ENCODE peak calls at places on chromosomes 2 and 18, in nine cellular contexts. F, P, R, O, B, Y, T, S and I are unnamed samples.

GRCh38 chr2:28896906-28897305 is 2.4 kb downstream of the WDR43 start:
- DNase-seq in B (peak), R (no peak), T (no peak), S (peak), F (peak), O (no peak), Y (peak), P (no peak), I (no peak)

GRCh38 chr2:72971036-72971435 is 53.7 kb downstream of the EMX1 start:
- DNase-seq in P (no peak), B (no peak), Y (no peak), R (no peak), O (no peak), S (no peak), T (no peak), F (no peak), I (no peak)

GRCh38 chr2:84496386-84496785 is 19.9 kb upstream of the DNAH6 start:
- DNase-seq in Y (no peak), O (no peak), T (no peak), R (no peak), S (no peak), B (no peak), F (no peak), P (no peak), I (no peak)

GRCh38 chr2:68291317-68291716 is 28.4 kb downstream of the CNRIP1 start:
- DNase-seq in T (no peak), R (no peak), O (no peak), B (no peak), Y (no peak), P (no peak), F (no peak), S (no peak), I (no peak)

GRCh38 chr2:238658820-238659219 is 189.1 kb upstream of the TWIST2 start:
- DNase-seq in T (no peak), B (no peak), F (no peak), S (no peak), R (no peak), Y (no peak), O (no peak), P (no peak), I (no peak)

GRCh38 chr2:19362094-19362649 is 3.7 kb upstream of the OSR1 start:
- DNase-seq in T (no peak), F (peak), Y (peak), P (peak), R (no peak), S (peak), B (peak), O (no peak), I (no peak)

GRCh38 chr2:239603411-239604356 is 202.9 kb upstream of the HDAC4 start:
- DNase-seq in B (no peak), Y (no peak), P (no peak), S (no peak), T (peak), F (no peak), R (no peak), O (no peak), I (no peak)

GRCh38 chr2:24917086-24917485 is 3.0 kb downstream of the ADCY3 start:
- DNase-seq in P (no peak), O (no peak), R (no peak), T (no peak), F (no peak), S (peak), Y (no peak), B (peak), I (peak)

GRCh38 chr2:136025057-136025973 is 39.9 kb upstream of the DARS1 start:
- DNase-seq in Y (peak), B (peak), F (peak), T (peak), O (peak), P (peak), S (no peak), R (no peak), I (peak)

GRCh38 chr18:45478889-45479288 is 136.4 kb upstream of the SLC14A2 start:
- DNase-seq in P (no peak), T (no peak), Y (no peak), B (no peak), O (no peak), S (no peak), F (peak), R (no peak), I (no peak)

GRCh38 chr2:47070920-47071824 is 83.9 kb downstream of the STPG4 start:
- DNase-seq in P (no peak), S (peak), T (peak), R (peak), Y (peak), O (peak), F (no peak), B (peak), I (peak)

GRCh38 chr2:68537872-68538271 is 70.5 kb downstream of the APLF start:
- DNase-seq in P (no peak), F (no peak), B (peak), Y (peak), T (no peak), R (no peak), S (peak), O (no peak), I (no peak)

GRCh38 chr2:63614448-63614968 is 25.7 kb downstream of the MDH1 start:
- DNase-seq in S (peak), B (no peak), F (no peak), O (peak), T (no peak), Y (peak), P (no peak), R (no peak), I (no peak)

GRCh38 chr18:35695803-35696202 is 114.3 kb downstream of the GALNT1 start:
- DNase-seq in T (no peak), S (no peak), Y (no peak), F (peak), O (no peak), B (no peak), R (no peak), P (no peak), I (no peak)

GRCh38 chr2:120312076-120312475 is 33.9 kb upstream of the INHBB start:
- DNase-seq in Y (no peak), T (no peak), F (no peak), P (no peak), S (no peak), O (no peak), B (no peak), R (no peak), I (no peak)

GRCh38 chr2:147348886-147349285 is 495.9 kb upstream of the ACVR2A start:
- DNase-seq in P (no peak), T (no peak), F (no peak), S (no peak), Y (no peak), B (no peak), R (no peak), O (no peak), I (no peak)

GRCh38 chr2:105576440-105577241 is 168.1 kb upstream of the NCK2 start:
- DNase-seq in P (peak), R (no peak), S (peak), F (peak), Y (peak), B (peak), T (no peak), O (no peak), I (peak)

GRCh38 chr2:66170681-66171234 is 264.2 kb upstream of the MEIS1 start:
- DNase-seq in B (no peak), Y (peak), T (no peak), R (no peak), F (no peak), S (no peak), O (no peak), P (no peak), I (peak)

GRCh38 chr2:19899853-19900525 is 1.8 kb downstream of the TTC32 start:
- DNase-seq in O (no peak), Y (no peak), T (no peak), S (peak), F (peak), B (peak), P (no peak), R (no peak), I (no peak)

GRCh38 chr2:81324046-81324445 is 1019.5 kb upstream of the LRRTM1 start:
- DNase-seq in P (no peak), F (no peak), O (no peak), Y (no peak), T (no peak), S (no peak), B (no peak), R (no peak), I (peak)

GRCh38 chr2:70687461-70687795 is 80.6 kb downstream of the ADD2 start:
- DNase-seq in F (no peak), T (no peak), P (no peak), B (no peak), R (no peak), O (no peak), S (no peak), Y (no peak), I (no peak)

GRCh38 chr2:222440670-222441422 is 16.5 kb downstream of the SGPP2 start:
- DNase-seq in P (no peak), S (peak), O (peak), F (peak), B (peak), R (no peak), Y (peak), T (no peak), I (no peak)

GRCh38 chr2:234422242-234422641 is 74.6 kb downstream of the ARL4C start:
- DNase-seq in S (peak), B (peak), R (no peak), T (no peak), O (peak), P (no peak), Y (peak), F (peak), I (no peak)

GRCh38 chr2:27282892-27283291 is 663 bp downstream of the TRIM54 start:
- DNase-seq in T (no peak), B (no peak), Y (no peak), R (no peak), P (no peak), F (no peak), O (no peak), S (no peak), I (no peak)

GRCh38 chr2:191691898-191692297 is 14.0 kb downstream of the NABP1 start:
- DNase-seq in Y (no peak), P (no peak), F (no peak), O (no peak), B (no peak), S (peak), T (no peak), R (no peak), I (no peak)

GRCh38 chr2:175167076-175167791 is 769 bp downstream of the ATF2 start:
- DNase-seq in Y (no peak), P (peak), S (peak), R (peak), T (peak), O (no peak), B (peak), F (no peak), I (peak)

GRCh38 chr2:157262248-157262647 is 4.7 kb downstream of the GALNT5 start:
- DNase-seq in O (no peak), S (no peak), Y (no peak), F (no peak), B (no peak), T (no peak), R (no peak), P (no peak), I (no peak)

GRCh38 chr2:70247364-70248144 is 874 bp downstream of the TIA1 start:
- DNase-seq in P (no peak), F (peak), R (no peak), O (no peak), T (no peak), Y (peak), B (peak), S (peak), I (peak)

GRCh38 chr18:55833543-55833942 is 245.6 kb upstream of the TCF4 start:
- DNase-seq in R (no peak), B (peak), F (no peak), T (no peak), S (peak), P (no peak), Y (peak), O (peak), I (no peak)

GRCh38 chr18:79682896-79683625 is 3.5 kb downstream of the CTDP1 start:
- DNase-seq in F (no peak), T (no peak), Y (no peak), P (no peak), S (no peak), R (no peak), O (no peak), B (no peak), I (no peak)

GRCh38 chr2:7118606-7119503 is 201.6 kb downstream of the RNF144A start:
- DNase-seq in B (peak), R (no peak), Y (peak), T (no peak), S (peak), P (peak), O (no peak), F (no peak), I (peak)

GRCh38 chr18:51032193-51032592 is 2.2 kb downstream of the SMAD4 start:
- DNase-seq in F (no peak), P (no peak), Y (no peak), B (peak), O (no peak), R (no peak), T (no peak), S (peak), I (no peak)
- H3K4me3 ChIP-seq in F (no peak), P (peak), Y (no peak), B (peak), O (peak), R (peak), T (peak), S (peak), I (peak)

GRCh38 chr2:173049732-173050314 is 25.8 kb upstream of the MAP3K20 start:
- DNase-seq in P (no peak), F (no peak), Y (no peak), B (no peak), R (no peak), T (no peak), S (no peak), O (no peak), I (no peak)

GRCh38 chr2:173048530-173048900 is 27.1 kb upstream of the MAP3K20 start:
- DNase-seq in P (no peak), S (no peak), T (no peak), B (no peak), F (peak), Y (no peak), R (no peak), O (no peak), I (no peak)

GRCh38 chr2:173051463-173051862 is 24.2 kb upstream of the MAP3K20 start:
- DNase-seq in S (no peak), R (no peak), F (no peak), B (no peak), Y (no peak), O (no peak), T (no peak), P (no peak), I (no peak)

GRCh38 chr2:173050684-173051083 is 25.0 kb upstream of the MAP3K20 start:
- DNase-seq in O (no peak), Y (no peak), F (no peak), R (no peak), T (no peak), P (no peak), S (no peak), B (no peak), I (no peak)

GRCh38 chr2:173048901-173049661 is 26.6 kb upstream of the MAP3K20 start:
- DNase-seq in R (no peak), F (peak), Y (peak), O (peak), S (peak), T (no peak), B (peak), P (no peak), I (peak)
- H3K4me3 ChIP-seq in R (no peak), F (no peak), Y (no peak), O (no peak), S (peak), T (no peak), B (peak), P (no peak), I (no peak)

DNA sequence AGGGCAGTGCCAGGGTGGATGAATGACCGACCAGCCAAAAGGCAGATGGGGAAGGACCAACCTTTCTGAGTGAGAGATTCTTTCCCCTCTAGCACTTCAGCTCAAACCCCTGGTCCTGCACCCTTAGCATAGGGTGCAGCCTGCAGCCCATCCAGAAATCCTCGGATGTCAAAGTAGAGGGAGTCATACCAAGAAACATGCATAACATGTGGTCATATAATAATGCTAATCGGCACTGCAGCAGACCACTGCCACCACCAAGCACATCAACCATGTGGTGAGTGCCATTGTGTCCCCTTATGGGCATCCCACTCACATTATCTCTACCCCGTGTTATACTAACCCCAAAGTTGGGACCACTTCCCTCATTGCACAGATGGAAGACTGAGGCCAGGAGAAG is 17.7 kb downstream of the ATOH8 start:
- DNase-seq in Y (no peak), R (no peak), T (no peak), P (no peak), O (no peak), F (no peak), S (peak), B (no peak), I (no peak)
- H3K4me3 ChIP-seq in Y (no peak), R (peak), T (peak), P (no peak), O (no peak), F (peak), S (no peak), B (peak), I (no peak)

GRCh38 chr2:74499269-74499939 is at the start of gene LBX2:
- DNase-seq in T (peak), O (no peak), F (peak), P (peak), B (peak), S (peak), Y (no peak), R (no peak), I (no peak)

GRCh38 chr2:74496997-74497776 is 2.2 kb downstream of the LBX2 start:
- DNase-seq in P (no peak), F (no peak), O (no peak), R (no peak), T (peak), Y (no peak), B (no peak), S (no peak), I (no peak)

GRCh38 chr2:74499940-74500577 is 656 bp upstream of the LBX2 start:
- DNase-seq in R (peak), F (no peak), T (peak), B (no peak), S (no peak), P (peak), O (no peak), Y (no peak), I (no peak)

GRCh38 chr2:74498500-74499268 is 719 bp downstream of the LBX2 start:
- DNase-seq in S (peak), T (peak), F (peak), O (no peak), B (peak), P (peak), Y (no peak), R (peak), I (peak)

GRCh38 chr2:74497777-74498499 is 1.5 kb downstream of the LBX2 start:
- DNase-seq in F (peak), Y (no peak), S (peak), R (peak), P (peak), O (no peak), T (peak), B (no peak), I (peak)
- H3K4me3 ChIP-seq in F (peak), Y (no peak), S (peak), R (peak), P (no peak), O (peak), T (peak), B (peak), I (peak)

GRCh38 chr2:16508061-16508851 is 157.4 kb downstream of the CYRIA start:
- DNase-seq in O (no peak), Y (no peak), S (peak), R (no peak), P (peak), B (no peak), F (peak), T (peak), I (peak)
- H3K4me3 ChIP-seq in O (no peak), Y (no peak), S (peak), R (peak), P (peak), B (peak), F (no peak), T (peak), I (no peak)

GRCh38 chr2:36361396-36361795 is 5.8 kb downstream of the CRIM1 start:
- DNase-seq in R (no peak), P (no peak), B (peak), Y (no peak), F (no peak), T (no peak), O (no peak), S (peak), I (no peak)
- H3K4me3 ChIP-seq in R (peak), P (no peak), B (peak), Y (no peak), F (no peak), T (no peak), O (no peak), S (peak), I (no peak)

GRCh38 chr2:211049321-211050018 is 493.1 kb downstream of the CPS1 start:
- DNase-seq in F (no peak), P (no peak), T (no peak), O (no peak), Y (no peak), S (no peak), B (no peak), R (no peak), I (no peak)

GRCh38 chr2:211045025-211045424 is 488.6 kb downstream of the CPS1 start:
- DNase-seq in P (no peak), B (no peak), Y (no peak), F (no peak), O (no peak), T (no peak), S (no peak), R (no peak), I (no peak)
- H3K4me3 ChIP-seq in P (no peak), B (no peak), Y (no peak), F (no peak), O (no peak), T (no peak), S (no peak), R (no peak), I (no peak)

GRCh38 chr2:44569397-44569970 is 207.7 kb downstream of the CAMKMT start:
- DNase-seq in P (no peak), Y (no peak), T (no peak), F (no peak), B (no peak), S (no peak), R (no peak), O (no peak), I (no peak)

GRCh38 chr2:44572196-44572900 is 210.6 kb downstream of the CAMKMT start:
- DNase-seq in R (no peak), O (peak), P (no peak), F (no peak), S (peak), B (no peak), T (no peak), Y (peak), I (peak)

GRCh38 chr2:44566059-44566458 is 204.3 kb downstream of the CAMKMT start:
- DNase-seq in T (no peak), S (no peak), P (peak), F (no peak), Y (no peak), R (no peak), O (no peak), B (no peak), I (no peak)

GRCh38 chr2:44570777-44571176 is 209.0 kb downstream of the CAMKMT start:
- DNase-seq in O (no peak), F (no peak), B (no peak), R (no peak), S (no peak), T (no peak), P (no peak), Y (no peak), I (no peak)

GRCh38 chr2:44570149-44570678 is 208.5 kb downstream of the CAMKMT start:
- DNase-seq in S (no peak), T (no peak), R (no peak), O (no peak), P (no peak), Y (no peak), F (no peak), B (no peak), I (no peak)
- H3K4me3 ChIP-seq in S (no peak), T (no peak), R (no peak), O (no peak), P (no peak), Y (no peak), F (no peak), B (no peak), I (no peak)

GRCh38 chr2:168230389-168230788 is 17.0 kb downstream of the STK39 start:
- DNase-seq in R (no peak), S (no peak), P (no peak), O (no peak), F (no peak), B (no peak), Y (no peak), T (no peak), I (no peak)

GRCh38 chr2:168234407-168235085 is 12.8 kb downstream of the STK39 start:
- DNase-seq in F (no peak), O (no peak), B (no peak), R (no peak), S (peak), Y (peak), P (no peak), T (no peak), I (no peak)

GRCh38 chr2:168233726-168234406 is 13.5 kb downstream of the STK39 start:
- DNase-seq in R (no peak), S (no peak), Y (peak), F (no peak), T (no peak), P (no peak), B (peak), O (no peak), I (no peak)

GRCh38 chr2:168231609-168232241 is 15.7 kb downstream of the STK39 start:
- DNase-seq in O (no peak), B (no peak), T (no peak), F (no peak), R (no peak), Y (no peak), P (no peak), S (no peak), I (no peak)

GRCh38 chr2:168233166-168233565 is 14.2 kb downstream of the STK39 start:
- DNase-seq in R (no peak), O (no peak), S (no peak), Y (no peak), B (no peak), T (no peak), F (no peak), P (no peak), I (no peak)
- H3K4me3 ChIP-seq in R (no peak), O (no peak), S (no peak), Y (no peak), B (peak), T (no peak), F (no peak), P (no peak), I (no peak)